ENCODE peak calls at places on chromosomes 1 and 21, in ten cellular contexts. V is GM23248; I is CD4-positive, alpha-beta memory T cell; P is H9; G is heart right ventricle; W is brain microvascular endothelial cell; L is caudate nucleus; N is CD8-positive, alpha-beta memory T cell; Q is CD8-positive, alpha-beta T cell; J is H1. U is an unnamed sample.

GRCh38 chr1:205191127-205191577 is 20.4 kb downstream of the DSTYK start:
- DNase-seq in V (peak), I (no peak), P (no peak), G (no peak), W (no peak), L (no peak), N (no peak), Q (no peak), J (no peak), U (no peak)

GRCh38 chr1:153977250-153978240 is at the start of gene JTB:
- DNase-seq in V (peak), I (peak), P (peak), G (peak), W (peak), L (peak), N (peak), Q (peak), J (peak), U (peak)

GRCh38 chr1:19869929-19870328 is 12.3 kb upstream of the OTUD3 start:
- DNase-seq in V (peak), I (no peak), P (no peak), G (no peak), W (peak), L (no peak), N (no peak), Q (no peak), J (no peak), U (no peak)

GRCh38 chr1:153217212-153217611 is at the start of gene PRR9:
- DNase-seq in V (peak), I (no peak), P (no peak), G (no peak), W (no peak), L (no peak), N (no peak), Q (no peak), J (no peak), U (no peak)

GRCh38 chr1:213443415-213443814 is 392.4 kb downstream of the RPS6KC1 start:
- DNase-seq in V (no peak), I (no peak), P (no peak), G (no peak), W (no peak), L (no peak), N (no peak), Q (no peak), J (no peak), U (no peak)

GRCh38 chr1:151289991-151290708 is 8.1 kb downstream of the ZNF687 start:
- DNase-seq in V (no peak), I (no peak), P (no peak), G (no peak), W (no peak), L (no peak), N (no peak), Q (no peak), J (no peak), U (no peak)

GRCh38 chr21:36186506-36187399 is 30.1 kb downstream of the DOP1B start:
- DNase-seq in V (no peak), I (no peak), P (peak), G (peak), W (no peak), L (no peak), N (no peak), Q (no peak), J (no peak), U (no peak)

GRCh38 chr1:59716551-59717231 is 98.1 kb upstream of the HOOK1 start:
- DNase-seq in V (no peak), I (no peak), P (no peak), G (no peak), W (no peak), L (no peak), N (no peak), Q (no peak), J (no peak), U (no peak)

GRCh38 chr1:28965271-28965870 is 51.0 kb downstream of the EPB41 start:
- DNase-seq in V (no peak), I (no peak), P (no peak), G (no peak), W (no peak), L (no peak), N (peak), Q (no peak), J (no peak), U (no peak)

GRCh38 chr1:4005431-4005830 is 105.4 kb upstream of the C1orf174 start:
- DNase-seq in V (no peak), I (no peak), P (no peak), G (no peak), W (no peak), L (no peak), N (no peak), Q (no peak), J (no peak), U (no peak)

GRCh38 chr1:55421317-55421716 is 206.2 kb upstream of the USP24 start:
- DNase-seq in V (peak), I (no peak), P (no peak), G (no peak), W (no peak), L (no peak), N (no peak), Q (no peak), J (no peak), U (no peak)

GRCh38 chr1:39816431-39817090 is 27.9 kb upstream of the BMP8B start:
- DNase-seq in V (peak), I (peak), P (peak), G (peak), W (peak), L (no peak), N (peak), Q (peak), J (peak), U (peak)

GRCh38 chr1:153466908-153467307 is 6.5 kb upstream of the S100A7 start:
- DNase-seq in V (peak), I (no peak), P (no peak), G (no peak), W (no peak), L (no peak), N (no peak), Q (no peak), J (no peak), U (no peak)

GRCh38 chr1:62906428-62906886 is 122.5 kb downstream of the ATG4C start:
- DNase-seq in V (peak), I (no peak), P (peak), G (no peak), W (peak), L (no peak), N (no peak), Q (no peak), J (peak), U (no peak)

GRCh38 chr1:239025223-239025622 is 361.1 kb upstream of the CHRM3 start:
- DNase-seq in V (no peak), I (no peak), P (no peak), G (no peak), W (no peak), L (no peak), N (no peak), Q (no peak), J (no peak), U (no peak)

GRCh38 chr1:231177226-231177625 is 15.4 kb downstream of the TRIM67 start:
- DNase-seq in V (no peak), I (no peak), P (no peak), G (no peak), W (no peak), L (no peak), N (no peak), Q (no peak), J (no peak), U (no peak)

GRCh38 chr1:91501527-91501859 is 842 bp downstream of the CDC7 start:
- DNase-seq in V (peak), I (no peak), P (no peak), G (no peak), W (peak), L (no peak), N (no peak), Q (no peak), J (no peak), U (no peak)

GRCh38 chr1:66283583-66284041 is 250.3 kb upstream of the SGIP1 start:
- DNase-seq in V (peak), I (no peak), P (no peak), G (no peak), W (no peak), L (no peak), N (no peak), Q (no peak), J (no peak), U (no peak)

GRCh38 chr1:166676981-166677380 is 162.3 kb upstream of the POGK start:
- DNase-seq in V (no peak), I (no peak), P (no peak), G (no peak), W (no peak), L (no peak), N (no peak), Q (no peak), J (no peak), U (no peak)

GRCh38 chr1:221711642-221712041 is 30.2 kb downstream of the DUSP10 start:
- DNase-seq in V (no peak), I (no peak), P (no peak), G (no peak), W (no peak), L (no peak), N (no peak), Q (no peak), J (no peak), U (no peak)

GRCh38 chr1:33327587-33328325 is 6.9 kb upstream of the A3GALT2 start:
- DNase-seq in V (peak), I (no peak), P (no peak), G (peak), W (peak), L (no peak), N (no peak), Q (no peak), J (no peak), U (peak)

GRCh38 chr1:33329600-33330305 is 8.9 kb upstream of the A3GALT2 start:
- DNase-seq in V (no peak), I (no peak), P (no peak), G (no peak), W (no peak), L (no peak), N (no peak), Q (no peak), J (no peak), U (no peak)

GRCh38 chr1:33330376-33330890 is 9.5 kb upstream of the A3GALT2 start:
- DNase-seq in V (no peak), I (no peak), P (no peak), G (no peak), W (no peak), L (no peak), N (no peak), Q (no peak), J (no peak), U (no peak)

GRCh38 chr1:33326690-33327300 is 5.9 kb upstream of the A3GALT2 start:
- DNase-seq in V (no peak), I (no peak), P (no peak), G (no peak), W (no peak), L (no peak), N (no peak), Q (no peak), J (no peak), U (no peak)

DNA sequence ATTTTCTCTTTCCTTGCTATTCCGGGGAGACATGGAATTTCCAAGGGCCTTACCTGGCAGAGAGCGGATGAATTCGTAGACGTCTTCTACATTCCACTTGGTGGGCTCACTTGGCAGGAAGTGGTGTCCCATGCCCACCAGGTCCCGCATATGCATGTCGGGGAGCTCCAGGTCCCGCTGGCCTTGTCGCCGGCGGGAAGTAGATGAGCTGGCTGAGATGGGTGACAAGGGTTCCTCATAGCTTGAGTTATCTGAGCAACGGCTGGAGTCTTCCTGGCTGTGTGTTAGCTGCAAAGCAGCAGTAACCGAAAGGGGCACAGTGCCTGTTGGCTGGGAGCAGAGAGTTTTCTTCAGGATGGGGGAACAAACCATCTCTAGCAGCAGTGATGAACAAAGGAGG is 7.9 kb upstream of the A3GALT2 start:
- DNase-seq in V (no peak), I (no peak), P (no peak), G (no peak), W (no peak), L (no peak), N (no peak), Q (no peak), J (no peak), U (no peak)
- H3K27ac ChIP-seq in V (peak), I (no peak), P (no peak), G (no peak), W (peak), L (peak), N (no peak), Q (no peak), J (no peak), U (no peak)

GRCh38 chr21:42469272-42469671 is 26.8 kb downstream of the RSPH1 start:
- DNase-seq in V (no peak), I (no peak), P (no peak), G (no peak), W (no peak), L (no peak), N (no peak), Q (no peak), J (no peak), U (no peak)
- H3K27ac ChIP-seq in V (no peak), I (no peak), P (no peak), G (no peak), W (no peak), L (no peak), N (no peak), Q (no peak), J (no peak), U (no peak)

DNA sequence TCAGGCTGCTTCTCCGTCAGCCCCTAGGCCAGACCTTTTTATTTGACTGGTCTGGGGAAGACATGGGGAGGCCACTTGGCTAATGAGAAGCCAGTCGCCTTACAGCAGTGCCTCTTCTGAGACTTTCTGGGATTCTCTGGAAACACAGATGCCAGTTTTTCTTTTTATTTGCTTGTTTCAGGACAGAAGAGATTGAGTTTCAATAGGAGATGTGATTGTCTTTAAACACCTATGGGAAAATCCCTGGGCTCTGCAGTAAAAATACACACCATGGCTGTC is 15.4 kb upstream of the BTG2 start:
- DNase-seq in V (no peak), I (no peak), P (no peak), G (no peak), W (no peak), L (no peak), N (no peak), Q (no peak), J (no peak), U (no peak)
- H3K27ac ChIP-seq in V (no peak), I (peak), P (no peak), G (peak), W (no peak), L (peak), N (peak), Q (peak), J (peak), U (peak)

GRCh38 chr21:46621457-46622182 is 13.9 kb upstream of the PRMT2 start:
- DNase-seq in V (no peak), I (peak), P (no peak), G (no peak), W (no peak), L (peak), N (peak), Q (no peak), J (no peak), U (no peak)

GRCh38 chr21:46622226-46622625 is 13.2 kb upstream of the PRMT2 start:
- DNase-seq in V (no peak), I (peak), P (no peak), G (no peak), W (peak), L (peak), N (peak), Q (peak), J (no peak), U (no peak)

GRCh38 chr21:46618738-46619369 is 14.0 kb upstream of the S100B start:
- DNase-seq in V (peak), I (no peak), P (no peak), G (no peak), W (no peak), L (no peak), N (no peak), Q (no peak), J (no peak), U (no peak)

GRCh38 chr21:46619846-46620245 is 15.0 kb upstream of the S100B start:
- DNase-seq in V (peak), I (no peak), P (no peak), G (no peak), W (peak), L (no peak), N (no peak), Q (no peak), J (no peak), U (no peak)

GRCh38 chr21:46620846-46621245 is 14.6 kb upstream of the PRMT2 start:
- DNase-seq in V (no peak), I (no peak), P (no peak), G (no peak), W (no peak), L (no peak), N (no peak), Q (no peak), J (no peak), U (no peak)
- H3K27ac ChIP-seq in V (no peak), I (no peak), P (no peak), G (no peak), W (no peak), L (peak), N (no peak), Q (peak), J (no peak), U (no peak)

GRCh38 chr1:235625340-235625739 is 24.2 kb downstream of the GNG4 start:
- DNase-seq in V (no peak), I (no peak), P (no peak), G (no peak), W (no peak), L (no peak), N (no peak), Q (no peak), J (no peak), U (no peak)
- H3K27ac ChIP-seq in V (no peak), I (no peak), P (no peak), G (no peak), W (no peak), L (no peak), N (no peak), Q (no peak), J (no peak), U (no peak)

GRCh38 chr1:183278736-183279591 is 92.9 kb downstream of the LAMC2 start:
- DNase-seq in V (peak), I (no peak), P (no peak), G (no peak), W (peak), L (no peak), N (no peak), Q (no peak), J (no peak), U (no peak)
- H3K27ac ChIP-seq in V (peak), I (no peak), P (peak), G (peak), W (peak), L (no peak), N (no peak), Q (no peak), J (no peak), U (no peak)

GRCh38 chr1:10652626-10653025 is 143.8 kb downstream of the CASZ1 start:
- DNase-seq in V (no peak), I (no peak), P (no peak), G (no peak), W (no peak), L (no peak), N (no peak), Q (no peak), J (no peak), U (peak)

GRCh38 chr1:10651377-10651776 is 145.1 kb downstream of the CASZ1 start:
- DNase-seq in V (no peak), I (no peak), P (peak), G (no peak), W (no peak), L (no peak), N (no peak), Q (no peak), J (peak), U (peak)

GRCh38 chr1:10650591-10651216 is 145.7 kb downstream of the CASZ1 start:
- DNase-seq in V (no peak), I (no peak), P (no peak), G (no peak), W (no peak), L (no peak), N (no peak), Q (no peak), J (peak), U (no peak)

GRCh38 chr1:10653370-10654125 is 142.9 kb downstream of the CASZ1 start:
- DNase-seq in V (no peak), I (no peak), P (no peak), G (no peak), W (no peak), L (no peak), N (no peak), Q (no peak), J (no peak), U (no peak)

GRCh38 chr1:10651793-10652192 is 144.7 kb downstream of the CASZ1 start:
- DNase-seq in V (no peak), I (no peak), P (peak), G (no peak), W (no peak), L (no peak), N (no peak), Q (no peak), J (peak), U (peak)
- H3K27ac ChIP-seq in V (no peak), I (no peak), P (no peak), G (no peak), W (no peak), L (no peak), N (no peak), Q (no peak), J (no peak), U (peak)

GRCh38 chr1:27418326-27418761 is 25.9 kb downstream of the GPR3 start:
- DNase-seq in V (peak), I (no peak), P (no peak), G (peak), W (peak), L (peak), N (no peak), Q (no peak), J (no peak), U (peak)
- H3K27ac ChIP-seq in V (peak), I (peak), P (no peak), G (peak), W (peak), L (peak), N (peak), Q (no peak), J (peak), U (peak)

DNA sequence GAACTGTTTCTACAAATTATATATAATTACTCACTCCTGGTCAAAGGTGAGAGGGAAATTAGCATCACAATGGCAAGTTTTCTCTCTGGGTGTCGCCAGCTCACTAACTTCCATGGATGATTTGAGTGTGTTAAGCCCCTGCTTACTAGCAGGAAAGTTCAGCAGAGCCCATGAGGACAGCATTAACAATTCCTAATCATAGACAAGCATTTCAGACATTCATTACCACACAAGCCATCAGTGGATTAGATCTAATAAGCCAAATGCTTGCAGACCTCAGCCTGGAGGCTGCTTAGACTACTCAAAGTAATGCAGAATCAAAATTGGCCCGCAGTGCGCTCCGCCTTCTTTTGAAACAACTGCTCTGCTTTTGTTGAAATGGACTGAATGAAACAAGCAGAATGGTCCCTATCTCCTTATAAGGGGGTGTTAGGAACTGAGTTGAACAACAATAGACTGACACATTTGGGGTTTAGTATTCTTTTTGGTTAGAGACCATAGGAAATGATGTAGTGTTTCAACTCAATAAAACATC is 54.4 kb downstream of the GORAB start:
- DNase-seq in V (peak), I (no peak), P (no peak), G (no peak), W (no peak), L (no peak), N (no peak), Q (no peak), J (no peak), U (no peak)
- H3K27ac ChIP-seq in V (peak), I (no peak), P (no peak), G (peak), W (no peak), L (peak), N (no peak), Q (no peak), J (no peak), U (peak)

GRCh38 chr1:12009318-12010001 is 9.8 kb upstream of the MIIP start:
- DNase-seq in V (no peak), I (no peak), P (no peak), G (no peak), W (no peak), L (no peak), N (no peak), Q (no peak), J (no peak), U (no peak)
- H3K27ac ChIP-seq in V (no peak), I (no peak), P (no peak), G (no peak), W (no peak), L (no peak), N (no peak), Q (no peak), J (no peak), U (no peak)